ENCODE peak calls at places on chromosomes 2 and 18, in eight cellular contexts. F, O, B, Q, R, Y, X and G are unnamed samples.

GRCh38 chr18:31138709-31139108 is 23.9 kb downstream of the DSC1 start:
- DNase-seq in F (no peak), O (no peak), B (no peak), Q (no peak), R (no peak), Y (no peak), X (no peak), G (no peak)

GRCh38 chr18:13395577-13395976 is 177.0 kb downstream of the LDLRAD4 start:
- DNase-seq in F (no peak), O (no peak), B (no peak), Q (no peak), R (no peak), Y (no peak), X (no peak), G (no peak)

GRCh38 chr2:226426292-226426736 is 373.3 kb downstream of the IRS1 start:
- DNase-seq in F (peak; percentile 93), O (no peak), B (peak; percentile 93), Q (no peak), R (peak; percentile 95), Y (peak; percentile 99), X (no peak), G (peak; percentile 97)

GRCh38 chr2:54638774-54639187 is 84.7 kb upstream of the EML6 start:
- DNase-seq in F (no peak), O (no peak), B (no peak), Q (no peak), R (no peak), Y (peak; percentile 29), X (no peak), G (no peak)

GRCh38 chr2:36358317-36358659 is 2.7 kb downstream of the CRIM1 start:
- DNase-seq in F (peak; percentile 86), O (no peak), B (no peak), Q (no peak), R (peak; percentile 60), Y (peak; percentile 55), X (no peak), G (no peak)

GRCh38 chr2:108607706-108608301 is 73.5 kb downstream of the LIMS1 start:
- DNase-seq in F (peak; percentile 41), O (peak; percentile 63), B (no peak), Q (peak; percentile 42), R (peak; percentile 51), Y (peak; percentile 59), X (no peak), G (peak; percentile 58)

GRCh38 chr2:43609304-43609883 is 13.6 kb upstream of the THADA start:
- DNase-seq in F (peak; percentile 34), O (peak; percentile 70), B (no peak), Q (peak; percentile 44), R (peak; percentile 63), Y (peak; percentile 44), X (peak; percentile 33), G (peak; percentile 62)

GRCh38 chr2:157229572-157229971 is 27.9 kb upstream of the GALNT5 start:
- DNase-seq in F (peak; percentile 95), O (no peak), B (peak; percentile 58), Q (no peak), R (peak; percentile 95), Y (peak; percentile 94), X (no peak), G (peak; percentile 19)

GRCh38 chr2:160073284-160073888 is 11.0 kb upstream of the PLA2R1 start:
- DNase-seq in F (no peak), O (no peak), B (no peak), Q (no peak), R (peak; percentile 28), Y (no peak), X (no peak), G (peak; percentile 74)

GRCh38 chr2:44560352-44560751 is 198.6 kb downstream of the CAMKMT start:
- DNase-seq in F (no peak), O (no peak), B (no peak), Q (no peak), R (peak; percentile 24), Y (no peak), X (no peak), G (peak; percentile 39)

GRCh38 chr2:183872131-183872530 is 726.2 kb upstream of the ZNF804A start:
- DNase-seq in F (no peak), O (no peak), B (no peak), Q (no peak), R (no peak), Y (no peak), X (no peak), G (no peak)

GRCh38 chr18:11146238-11146946 is 3.0 kb downstream of the PIEZO2 start:
- DNase-seq in F (no peak), O (no peak), B (no peak), Q (no peak), R (no peak), Y (no peak), X (no peak), G (no peak)

GRCh38 chr2:40204268-40204667 is 247.6 kb downstream of the SLC8A1 start:
- DNase-seq in F (peak; percentile 74), O (no peak), B (no peak), Q (no peak), R (peak; percentile 50), Y (peak; percentile 58), X (no peak), G (no peak)

GRCh38 chr2:158778243-158778642 is 16.9 kb upstream of the DAPL1 start:
- DNase-seq in F (no peak), O (no peak), B (no peak), Q (no peak), R (no peak), Y (no peak), X (no peak), G (peak; percentile 92)
- TF ChIP-seq CTCF in F (no peak), O (no peak), B (no peak), Q (no peak), R (no peak), Y (no peak), X (no peak), G (no peak)

DNA sequence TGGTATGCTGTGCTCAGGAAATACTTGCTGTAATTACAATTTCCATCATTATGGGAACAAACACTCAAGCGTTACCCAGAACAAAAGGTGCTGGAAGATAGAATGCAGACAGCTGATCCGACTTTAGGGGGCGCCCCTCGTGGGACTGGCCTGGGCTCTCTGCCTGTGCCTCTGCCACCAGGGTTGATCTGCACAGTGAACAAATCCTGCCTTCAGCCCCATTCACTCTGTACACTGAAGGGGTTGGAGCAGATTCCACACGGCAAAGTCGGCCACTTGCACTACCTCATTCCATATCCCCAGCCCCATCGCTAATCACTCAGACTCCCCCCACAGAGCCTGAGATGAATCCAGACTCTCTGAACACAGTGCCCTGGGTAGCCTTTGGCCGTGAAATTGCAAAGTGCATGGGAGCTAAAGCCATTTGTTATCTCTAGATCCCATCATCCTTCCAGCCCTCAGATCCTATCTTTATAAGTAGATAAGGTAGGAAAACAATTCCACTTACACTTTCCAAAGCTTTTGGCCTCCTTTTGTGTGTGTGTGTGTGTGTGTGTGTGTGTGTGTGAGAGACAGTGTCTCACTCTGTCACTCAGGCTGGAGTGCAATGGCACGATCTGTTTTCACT is 69.3 kb downstream of the INPP5D start:
- DNase-seq in F (no peak), O (no peak), B (no peak), Q (no peak), R (no peak), Y (no peak), X (peak; percentile 22), G (no peak)
- TF ChIP-seq CTCF in F (no peak), O (peak; percentile 38), B (no peak), Q (no peak), R (peak; percentile 7), Y (no peak), X (peak; percentile 47), G (no peak)

DNA sequence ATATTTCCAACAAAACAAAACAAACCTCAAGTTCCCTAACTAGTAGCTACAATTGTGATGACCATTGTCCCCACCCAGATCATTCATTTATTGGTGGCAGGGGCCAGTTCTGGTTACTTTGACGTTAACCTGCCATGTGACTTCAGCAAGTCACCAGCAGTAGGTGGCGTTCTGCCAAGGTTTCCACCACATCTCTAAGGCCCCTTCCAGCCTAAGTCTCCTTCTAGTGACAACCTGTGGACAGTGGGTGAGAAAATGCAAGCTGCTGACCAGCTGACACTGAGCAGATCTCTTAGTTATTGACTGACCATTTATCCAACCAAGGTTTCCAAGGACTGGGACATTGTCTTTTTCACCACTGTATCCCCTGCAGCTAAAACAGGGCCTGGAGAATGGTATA is 98.4 kb downstream of the GPR39 start:
- DNase-seq in F (no peak), O (peak; percentile 69), B (no peak), Q (no peak), R (no peak), Y (no peak), X (no peak), G (no peak)
- TF ChIP-seq CTCF in F (no peak), O (no peak), B (no peak), Q (no peak), R (no peak), Y (no peak), X (no peak), G (no peak)

DNA sequence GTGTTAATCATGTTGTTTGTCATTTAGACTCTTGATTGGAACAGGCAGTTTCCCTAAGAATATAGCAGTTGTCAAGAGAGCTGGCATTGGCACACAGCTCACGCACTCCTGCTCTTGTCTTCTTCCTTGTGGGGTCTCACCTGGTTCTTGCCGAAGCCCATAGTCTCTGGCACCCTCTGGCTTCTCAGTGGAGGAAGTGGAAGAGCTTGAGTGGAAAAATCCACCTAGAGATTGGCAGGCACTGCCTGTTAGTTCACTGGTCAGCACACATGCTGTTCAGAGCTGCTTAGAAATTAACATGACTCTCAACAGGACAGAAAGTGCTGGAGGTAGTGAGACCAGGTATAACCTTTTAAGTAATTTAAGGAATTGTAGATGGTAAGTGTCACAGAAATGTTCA is 28.3 kb downstream of the SCTR start:
- DNase-seq in F (no peak), O (no peak), B (no peak), Q (no peak), R (no peak), Y (no peak), X (no peak), G (no peak)
- TF ChIP-seq CTCF in F (no peak), O (no peak), B (no peak), Q (no peak), R (no peak), Y (no peak), X (no peak), G (no peak)